ENCODE peak calls at places on chromosomes 1 and 21, in four cellular contexts. Y is HepG2, A is K562, Q is GM12878. W is an unnamed sample.

GRCh38 chr1:62946516-62946915 is 162.6 kb downstream of the ATG4C start:
- DNase-seq in Q (no peak), Y (no peak), A (no peak), W (no peak)

GRCh38 chr21:31343680-31344480 is at the start of gene TIAM1:
- DNase-seq in A (no peak), Y (no peak), Q (no peak), W (peak)

GRCh38 chr1:147720557-147720956 is 39.8 kb downstream of the GJA5 start:
- DNase-seq in Q (no peak), Y (no peak), A (no peak), W (no peak)

GRCh38 chr1:62436039-62436465 is 797 bp upstream of the USP1 start:
- DNase-seq in Y (no peak), Q (no peak), A (no peak), W (no peak)

GRCh38 chr1:24216254-24216653 is 29.2 kb upstream of the IFNLR1 start:
- DNase-seq in Q (no peak), Y (no peak), A (no peak), W (peak)

GRCh38 chr1:33876970-33877680 is 13.2 kb downstream of the HMGB4 start:
- DNase-seq in Y (no peak), A (no peak), Q (no peak), W (no peak)

GRCh38 chr21:46621457-46622182 is 13.9 kb upstream of the PRMT2 start:
- DNase-seq in A (peak), Y (peak), Q (no peak), W (no peak)

GRCh38 chr1:196376648-196377295 is 231.5 kb downstream of the KCNT2 start:
- DNase-seq in Q (no peak), A (no peak), Y (no peak), W (no peak)

GRCh38 chr21:42061195-42061865 is 9.8 kb upstream of the UMODL1 start:
- DNase-seq in A (no peak), Y (no peak), Q (peak), W (no peak)

GRCh38 chr1:2143814-2144500 is 50.6 kb downstream of the FAAP20 start:
- DNase-seq in A (no peak), Q (no peak), Y (no peak), W (no peak)

GRCh38 chr1:203450541-203451149 is 25.0 kb upstream of the PRELP start:
- DNase-seq in A (no peak), Q (no peak), Y (no peak), W (no peak)

GRCh38 chr1:104780470-104781078 is 1030.9 kb downstream of the AMY1C start:
- DNase-seq in A (peak), Q (no peak), Y (peak), W (peak)

GRCh38 chr1:175968486-175969182 is 225.2 kb upstream of the TNR start:
- DNase-seq in Q (no peak), Y (no peak), A (no peak), W (no peak)

GRCh38 chr1:245045087-245045881 is 109.5 kb upstream of the KIF26B start:
- DNase-seq in Q (no peak), A (no peak), Y (peak), W (no peak)

GRCh38 chr1:172180886-172181285 is 239.6 kb upstream of the C1orf105 start:
- DNase-seq in A (no peak), Y (no peak), Q (peak), W (no peak)

GRCh38 chr1:186662752-186663151 is 17.5 kb downstream of the PTGS2 start:
- DNase-seq in A (no peak), Q (no peak), Y (no peak), W (no peak)

GRCh38 chr1:104878203-104878911 is 1128.7 kb downstream of the AMY1C start:
- DNase-seq in Y (peak), A (no peak), Q (no peak), W (no peak)

GRCh38 chr1:228830185-228830953 is 95.1 kb downstream of the RHOU start:
- DNase-seq in Y (no peak), Q (no peak), A (no peak), W (no peak)

GRCh38 chr1:160139840-160140239 is 11.6 kb upstream of the ATP1A4 start:
- DNase-seq in Y (no peak), A (no peak), Q (no peak), W (no peak)

GRCh38 chr1:8474369-8474768 is 156.5 kb downstream of the SLC45A1 start:
- DNase-seq in A (no peak), Q (no peak), Y (no peak), W (no peak)

GRCh38 chr1:230785643-230786405 is 38.6 kb downstream of the CAPN9 start:
- DNase-seq in Y (peak), A (no peak), Q (no peak), W (no peak)

GRCh38 chr1:230758705-230759354 is 11.6 kb downstream of the CAPN9 start:
- DNase-seq in Y (no peak), Q (no peak), A (no peak), W (peak)

GRCh38 chr1:161439280-161440232 is 65.7 kb upstream of the FCGR2A start:
- DNase-seq in A (peak), Q (no peak), Y (no peak), W (peak)

GRCh38 chr21:38333290-38334272 is 76.8 kb downstream of the KCNJ15 start:
- DNase-seq in Q (no peak), Y (no peak), A (no peak), W (no peak)

GRCh38 chr1:229870381-229870780 is 196.7 kb upstream of the GALNT2 start:
- DNase-seq in Y (no peak), Q (no peak), A (no peak), W (no peak)

GRCh38 chr1:184664042-184664659 is 90.5 kb downstream of the EDEM3 start:
- DNase-seq in Q (no peak), A (peak), Y (peak), W (peak)

GRCh38 chr21:42668193-42668592 is 14.8 kb downstream of the PDE9A start:
- DNase-seq in Y (no peak), Q (no peak), A (no peak), W (no peak)

GRCh38 chr1:94966033-94966432 is 39.1 kb upstream of the CNN3 start:
- DNase-seq in A (no peak), Y (no peak), Q (no peak), W (no peak)

GRCh38 chr1:94962745-94963265 is 35.9 kb upstream of the CNN3 start:
- DNase-seq in Y (peak), A (no peak), Q (peak), W (no peak)

GRCh38 chr1:94963864-94964263 is 37.0 kb upstream of the CNN3 start:
- DNase-seq in A (no peak), Q (no peak), Y (no peak), W (no peak)

GRCh38 chr1:94961582-94961981 is 34.7 kb upstream of the CNN3 start:
- DNase-seq in Q (no peak), Y (peak), A (no peak), W (no peak)

GRCh38 chr1:94961994-94962744 is 35.3 kb upstream of the CNN3 start:
- DNase-seq in Q (no peak), A (no peak), Y (peak), W (no peak)
- TF ChIP-seq NFIC in Q (no peak), A (no peak), Y (no peak), W (no peak)

DNA sequence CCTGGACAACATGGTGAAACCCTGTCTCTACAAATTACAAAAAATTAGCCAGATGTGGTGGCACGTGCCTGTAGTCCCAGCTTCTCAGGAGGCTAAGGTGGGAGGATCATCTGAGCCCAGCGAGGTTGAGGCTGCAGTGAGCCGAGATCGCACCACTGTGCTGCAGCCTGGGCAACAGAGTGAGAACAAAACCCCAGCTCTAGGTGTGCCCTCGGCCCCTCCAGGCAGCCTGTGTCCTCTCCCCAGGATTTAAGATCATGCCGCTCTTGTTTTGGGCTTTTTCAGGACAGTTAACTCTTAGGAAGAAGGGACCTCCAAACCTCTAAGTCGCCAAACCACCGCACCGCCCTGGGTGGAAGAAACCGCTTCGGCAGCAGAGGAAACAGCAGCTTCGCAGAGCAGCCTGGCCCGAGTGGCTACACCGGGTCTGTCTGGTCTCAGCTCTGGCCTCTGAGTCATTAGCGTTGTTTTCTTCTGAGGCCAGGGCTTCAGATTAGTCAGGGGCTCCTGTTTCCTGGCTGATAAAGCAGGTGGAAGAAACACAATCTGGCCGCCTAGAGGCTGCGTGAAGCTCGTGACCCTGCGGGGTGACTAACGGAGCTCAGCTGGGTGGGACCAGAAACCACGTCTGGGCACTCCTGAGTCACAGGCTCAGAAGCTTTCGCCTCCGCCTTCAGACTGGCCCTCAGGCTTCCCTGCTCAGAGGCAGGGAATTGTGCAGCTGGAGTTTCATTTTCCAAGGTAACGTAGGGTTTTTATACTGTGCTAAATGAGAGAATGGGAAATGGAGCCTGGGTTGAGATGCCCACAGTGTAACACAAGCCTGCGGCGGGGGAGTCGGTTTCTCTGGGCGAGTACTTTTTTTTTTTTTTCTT is 44.7 kb downstream of the CHAF1B start:
- DNase-seq in Y (peak), A (peak), Q (peak), W (peak)
- TF ChIP-seq NFIC in Y (no peak), A (peak), Q (no peak), W (peak)

GRCh38 chr1:4512622-4513021 is 141.8 kb upstream of the AJAP1 start:
- DNase-seq in Q (no peak), A (no peak), Y (no peak), W (no peak)
- TF ChIP-seq NFIC in Q (no peak), A (no peak), Y (no peak), W (no peak)

GRCh38 chr1:21249940-21250493 is 40.2 kb downstream of the ECE1 start:
- DNase-seq in A (no peak), Q (no peak), Y (no peak), W (no peak)

GRCh38 chr1:21247892-21248715 is 42.2 kb downstream of the ECE1 start:
- DNase-seq in Q (no peak), A (no peak), Y (peak), W (no peak)

GRCh38 chr1:21254335-21254951 is 35.8 kb downstream of the ECE1 start:
- DNase-seq in A (no peak), Q (no peak), Y (no peak), W (peak)

GRCh38 chr1:21255284-21255942 is 34.9 kb downstream of the ECE1 start:
- DNase-seq in Y (peak), Q (peak), A (peak), W (peak)

DNA sequence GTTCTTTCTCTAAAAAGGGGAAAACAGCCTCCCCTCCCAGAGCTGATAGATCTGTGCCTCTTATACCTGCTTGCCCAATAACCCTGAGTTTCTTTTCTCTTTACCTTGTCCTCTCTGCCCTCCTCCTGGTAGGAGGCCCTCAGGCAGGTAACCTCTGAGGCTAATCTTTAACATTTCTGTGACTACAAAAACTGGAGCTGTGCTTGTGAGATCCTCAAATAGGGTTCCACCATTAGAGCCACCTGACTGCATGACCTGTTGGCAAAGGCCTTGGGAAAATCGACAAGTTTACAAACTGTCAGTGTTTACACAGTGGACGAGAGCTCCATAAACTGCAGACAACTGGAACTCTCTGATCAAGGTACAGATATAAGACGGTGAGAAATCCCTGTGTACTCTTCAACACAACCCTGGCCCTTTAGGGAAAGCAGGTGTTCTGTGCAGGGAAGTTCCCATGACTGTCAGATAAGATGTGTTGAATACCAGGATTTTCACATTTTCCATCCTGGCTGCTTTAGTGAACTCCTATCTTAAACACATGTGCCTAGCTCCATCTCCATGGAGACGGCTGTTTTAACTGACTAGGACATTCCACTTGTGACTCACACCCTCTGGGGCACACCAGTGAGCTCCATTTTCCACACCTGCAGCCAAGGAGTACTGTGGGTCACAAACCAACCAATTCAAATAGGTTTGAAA is 38.3 kb downstream of the ECE1 start:
- DNase-seq in Q (no peak), A (no peak), Y (peak), W (no peak)
- TF ChIP-seq NFIC in Q (no peak), A (no peak), Y (peak), W (no peak)

DNA sequence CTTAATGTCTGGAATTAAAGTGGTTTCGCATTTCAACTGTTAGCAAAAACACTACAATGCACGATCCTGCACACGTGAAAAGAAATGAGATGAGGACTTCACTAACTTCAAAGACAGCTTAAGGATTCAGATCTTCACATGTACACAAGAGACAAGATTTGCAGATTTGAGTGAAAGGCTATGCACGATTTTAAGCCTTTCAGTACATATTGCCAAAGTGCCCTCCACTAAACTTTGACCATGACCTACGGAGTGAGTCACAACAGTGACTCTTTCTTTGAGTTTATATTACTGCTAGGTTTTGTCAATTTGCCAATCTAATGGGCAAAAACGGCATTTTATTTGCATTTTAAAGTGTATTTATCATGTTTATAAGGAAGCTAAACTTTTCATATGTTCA is 41.2 kb upstream of the CR1L start:
- DNase-seq in Q (no peak), A (no peak), Y (peak), W (no peak)
- TF ChIP-seq NFIC in Q (no peak), A (no peak), Y (peak), W (no peak)

GRCh38 chr1:31609512-31609911 is 8.0 kb upstream of the HCRTR1 start:
- DNase-seq in Q (no peak), A (no peak), Y (no peak), W (no peak)

GRCh38 chr1:31602081-31602480 is 15.4 kb upstream of the HCRTR1 start:
- DNase-seq in A (no peak), Y (no peak), Q (no peak), W (no peak)

GRCh38 chr1:31607360-31607759 is 10.1 kb upstream of the HCRTR1 start:
- DNase-seq in Y (no peak), A (peak), Q (no peak), W (no peak)

GRCh38 chr1:31600641-31601040 is 16.8 kb upstream of the HCRTR1 start:
- DNase-seq in Q (no peak), A (no peak), Y (no peak), W (no peak)

GRCh38 chr1:31605908-31606427 is 11.5 kb upstream of the HCRTR1 start:
- DNase-seq in A (peak), Y (no peak), Q (peak), W (no peak)
- TF ChIP-seq NFIC in A (no peak), Y (no peak), Q (peak), W (no peak)

DNA sequence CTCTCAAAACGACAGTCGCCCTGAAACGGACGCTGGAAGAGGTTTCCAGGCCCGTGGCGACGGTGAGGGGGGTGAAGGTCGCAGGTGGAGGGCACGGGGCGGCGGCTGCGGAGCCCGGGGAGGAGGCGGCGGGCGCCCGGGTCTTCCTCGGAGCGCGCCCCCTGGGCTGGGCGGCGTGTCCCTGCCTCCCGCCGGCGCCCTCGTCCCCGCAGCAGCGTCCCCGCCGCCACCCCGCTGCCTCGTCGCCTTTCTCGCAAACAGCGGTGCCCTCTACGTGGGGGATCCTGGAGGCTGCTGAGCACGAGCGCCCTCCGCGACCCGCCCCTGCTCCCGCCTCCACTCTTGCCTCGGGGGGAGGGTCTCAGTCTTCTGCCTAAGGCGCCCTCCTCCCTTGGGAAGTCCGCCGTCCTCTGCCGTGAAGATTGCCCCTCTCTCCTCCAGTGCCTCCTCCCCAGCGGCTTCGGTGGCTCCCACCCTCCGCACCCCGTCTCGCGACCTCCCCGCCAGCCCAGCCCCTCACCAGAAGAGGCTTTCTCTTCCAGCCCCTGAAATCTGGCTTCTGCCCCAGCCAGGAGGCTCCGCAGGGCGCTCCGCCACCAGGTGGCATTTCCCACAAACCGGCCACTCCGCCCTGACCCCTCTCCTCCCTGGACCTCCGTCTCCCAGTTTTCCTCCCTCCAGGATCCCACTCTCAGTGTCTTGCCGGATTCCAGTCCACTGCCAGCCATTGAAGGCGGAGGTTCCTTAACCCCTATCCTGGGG is 227.4 kb downstream of the SDCCAG8 start:
- DNase-seq in A (no peak), Q (no peak), Y (no peak), W (peak)
- TF ChIP-seq NFIC in A (no peak), Q (no peak), Y (no peak), W (no peak)

W was measured in SK-N-SH.